ENCODE peak calls at places on chromosome 22, in nine cellular contexts. A is neural crest cell; B is pancreas; P is AG08395; J is T-helper 2 cell treated with Interferon-gamma antibody and Interleukin-4, amounts not matched to agents 5 μg/mL and 100 μg/mL, for 36 hours; X is colonic mucosa; G is stimulated activated CD8-positive, alpha-beta memory T cell treated with anti-CD3 and anti-CD28 coated beads, Interleukin-15, amount 100 ng/mL, for 1 hour; O is kidney epithelial cell; R is WTC11. Z is an unnamed sample.

GRCh38 chr22:23240639-23241389 is 60.5 kb downstream of the BCR start:
- DNase-seq in A (no peak), B (peak; percentile 17), P (no peak), J (peak; percentile 29), X (no peak), G (no peak), O (no peak), R (peak; percentile 62), Z (no peak)

GRCh38 chr22:18975434-18976196 is 39.5 kb upstream of the PRODH start:
- DNase-seq in A (no peak), B (peak; percentile 82), P (no peak), J (no peak), X (no peak), G (no peak), O (no peak), R (no peak), Z (no peak)

GRCh38 chr22:43878831-43879550 is 12.8 kb downstream of the PNPLA5 start:
- DNase-seq in A (no peak), B (no peak), P (no peak), J (no peak), X (no peak), G (no peak), O (no peak), R (peak; percentile 9), Z (peak; percentile 3)

GRCh38 chr22:38572065-38572464 is 2.1 kb upstream of the DMC1 start:
- DNase-seq in A (peak; percentile 33), B (no peak), P (peak; percentile 60), J (no peak), X (peak; percentile 36), G (peak; percentile 0), O (no peak), R (no peak), Z (peak; percentile 39)

GRCh38 chr22:36435516-36436415 is 45.7 kb downstream of the TXN2 start:
- DNase-seq in A (no peak), B (peak; percentile 81), P (no peak), J (peak; percentile 31), X (peak; percentile 88), G (peak; percentile 37), O (no peak), R (peak; percentile 58), Z (no peak)

GRCh38 chr22:32754413-32755041 is 47.0 kb upstream of the TIMP3 start:
- DNase-seq in A (no peak), B (no peak), P (peak; percentile 71), J (no peak), X (no peak), G (no peak), O (no peak), R (no peak), Z (no peak)

GRCh38 chr22:49176956-49177355 is 650.7 kb downstream of the BRD1 start:
- DNase-seq in A (no peak), B (no peak), P (no peak), J (no peak), X (no peak), G (no peak), O (no peak), R (no peak), Z (no peak)

GRCh38 chr22:22111267-22111751 is 128.7 kb upstream of the TOP3B start:
- DNase-seq in A (no peak), B (no peak), P (peak; percentile 74), J (peak; percentile 74), X (no peak), G (no peak), O (peak; percentile 84), R (no peak), Z (no peak)

GRCh38 chr22:17968126-17968525 is 56.2 kb downstream of the MICAL3 start:
- DNase-seq in A (no peak), B (no peak), P (no peak), J (no peak), X (no peak), G (no peak), O (no peak), R (no peak), Z (no peak)

GRCh38 chr22:48743601-48744282 is 1083.9 kb downstream of the BRD1 start:
- DNase-seq in A (no peak), B (no peak), P (no peak), J (no peak), X (no peak), G (no peak), O (no peak), R (no peak), Z (no peak)

Z was measured in BE2C.